ENCODE peak calls at places on chromosomes 12 and 14, in six cellular contexts. B is IMR-90, O is HepG2, E is A549, S is GM12878, X is K562. J is an unnamed sample.
A peak's percentile ranks its signal among the peaks of the same experiment; 100 is the strongest.

GRCh38 chr14:50351016-50351415 is 38.9 kb downstream of the DMAC2L start:
- DNase-seq in B (peak; percentile 55), O (no peak), E (no peak), S (no peak), X (no peak), J (no peak)

GRCh38 chr14:79658224-79658623 is 553.1 kb downstream of the DIO2 start:
- DNase-seq in B (no peak), O (no peak), E (no peak), S (no peak), X (no peak), J (no peak)

GRCh38 chr12:62248873-62249272 is 11.3 kb upstream of the USP15 start:
- DNase-seq in B (no peak), O (no peak), E (no peak), S (no peak), X (peak; percentile 88), J (no peak)

GRCh38 chr14:90649096-90649495 is 167.1 kb downstream of the TTC7B start:
- DNase-seq in B (peak; percentile 61), O (no peak), E (no peak), S (no peak), X (no peak), J (no peak)

GRCh38 chr12:117045998-117046374 is 53.2 kb downstream of the TESC start:
- DNase-seq in B (no peak), O (peak; percentile 69), E (no peak), S (no peak), X (peak; percentile 56), J (no peak)

GRCh38 chr12:107411792-107412535 is 273.6 kb upstream of the PWP1 start:
- DNase-seq in B (peak; percentile 91), O (no peak), E (peak; percentile 71), S (no peak), X (no peak), J (peak; percentile 16)

GRCh38 chr12:69415471-69416275 is 54.5 kb upstream of the FRS2 start:
- DNase-seq in B (peak; percentile 95), O (peak; percentile 68), E (peak; percentile 69), S (no peak), X (peak; percentile 55), J (peak; percentile 56)

GRCh38 chr12:124774054-124774461 is 89.6 kb downstream of the SCARB1 start:
- DNase-seq in B (no peak), O (no peak), E (no peak), S (no peak), X (no peak), J (no peak)

GRCh38 chr12:42865282-42865681 is 275.7 kb upstream of the PRICKLE1 start:
- DNase-seq in B (no peak), O (no peak), E (no peak), S (no peak), X (no peak), J (no peak)

GRCh38 chr12:49298160-49298559 is 3.2 kb downstream of the PRPH start:
- DNase-seq in B (no peak), O (no peak), E (peak; percentile 64), S (no peak), X (no peak), J (no peak)

GRCh38 chr14:103279129-103280025 is 54.7 kb upstream of the EIF5 start:
- DNase-seq in B (no peak), O (no peak), E (no peak), S (no peak), X (no peak), J (no peak)

GRCh38 chr14:102900631-102901571 is 21.6 kb upstream of the AMN start:
- DNase-seq in B (no peak), O (no peak), E (no peak), S (no peak), X (no peak), J (no peak)

GRCh38 chr12:31853520-31853919 is 105.7 kb upstream of the RESF1 start:
- DNase-seq in B (no peak), O (no peak), E (no peak), S (no peak), X (no peak), J (no peak)

GRCh38 chr14:64234877-64235651 is 59.1 kb downstream of the ESR2 start:
- DNase-seq in B (peak; percentile 14), O (no peak), E (no peak), S (no peak), X (no peak), J (no peak)

GRCh38 chr14:76917759-76918175 is 91.6 kb downstream of the LRRC74A start:
- DNase-seq in B (no peak), O (no peak), E (no peak), S (no peak), X (no peak), J (no peak)

GRCh38 chr12:32702470-32702869 is 23.4 kb downstream of the DNM1L start:
- DNase-seq in B (no peak), O (no peak), E (no peak), S (no peak), X (no peak), J (no peak)

GRCh38 chr14:97177635-97178034 is 380.5 kb downstream of the VRK1 start:
- DNase-seq in B (no peak), O (no peak), E (no peak), S (peak; percentile 15), X (no peak), J (no peak)

GRCh38 chr14:97179573-97179972 is 382.4 kb downstream of the VRK1 start:
- DNase-seq in B (no peak), O (no peak), E (no peak), S (no peak), X (no peak), J (no peak)

GRCh38 chr14:97180304-97181200 is 383.4 kb downstream of the VRK1 start:
- DNase-seq in B (no peak), O (peak; percentile 25), E (peak; percentile 76), S (no peak), X (peak; percentile 38), J (no peak)

GRCh38 chr14:97177016-97177415 is 379.8 kb downstream of the VRK1 start:
- DNase-seq in B (no peak), O (peak; percentile 18), E (peak; percentile 58), S (no peak), X (peak; percentile 13), J (peak; percentile 34)

GRCh38 chr14:97178781-97179180 is 381.6 kb downstream of the VRK1 start:
- DNase-seq in B (no peak), O (no peak), E (no peak), S (no peak), X (no peak), J (no peak)
- TF ChIP-seq BHLHE40 in B (no peak), O (no peak), E (no peak), S (no peak), X (no peak), J (no peak)

DNA sequence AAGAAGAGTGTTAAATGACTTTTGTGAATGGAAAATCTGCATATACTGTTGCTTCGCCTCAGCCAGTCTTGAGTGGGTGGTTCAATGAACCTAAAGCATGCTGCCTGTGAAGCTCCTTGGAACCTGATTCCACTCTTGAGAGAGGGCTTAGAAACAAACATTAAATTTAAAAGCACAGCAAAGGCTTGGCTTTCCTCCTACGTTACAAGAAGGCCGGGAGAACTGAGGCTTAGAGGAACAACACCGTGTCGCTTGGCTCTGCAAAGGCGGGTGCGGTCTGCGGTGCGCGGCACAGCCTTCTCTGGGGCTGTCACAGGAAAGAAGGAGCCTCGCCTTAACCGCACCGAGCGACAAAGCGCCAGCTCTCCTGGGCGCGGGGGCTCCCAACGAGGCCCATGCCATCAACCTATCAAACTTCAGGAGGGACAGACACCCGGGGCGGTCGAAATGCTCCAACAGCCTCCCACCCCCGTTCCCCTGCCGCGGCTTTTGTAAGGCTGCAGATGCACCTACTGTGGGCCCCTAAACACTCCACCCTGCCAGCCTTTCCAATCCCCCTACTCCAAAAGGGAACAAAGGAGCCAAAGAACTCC is 791 bp downstream of the OSBPL8 start:
- DNase-seq in B (peak; percentile 44), O (peak; percentile 27), E (peak; percentile 30), S (no peak), X (peak; percentile 73), J (peak; percentile 40)
- TF ChIP-seq BHLHE40 in B (no peak), O (no peak), E (no peak), S (no peak), X (no peak), J (no peak)

GRCh38 chr14:20615996-20616395 is 24.8 kb upstream of the RNASE12 start:
- DNase-seq in B (no peak), O (peak; percentile 65), E (no peak), S (no peak), X (no peak), J (no peak)

GRCh38 chr14:20613094-20614037 is 22.2 kb upstream of the RNASE12 start:
- DNase-seq in B (peak; percentile 99), O (peak; percentile 99), E (peak; percentile 99), S (peak; percentile 98), X (peak; percentile 95), J (peak; percentile 71)

GRCh38 chr14:20612403-20612802 is 21.2 kb upstream of the RNASE12 start:
- DNase-seq in B (no peak), O (no peak), E (no peak), S (no peak), X (no peak), J (no peak)

GRCh38 chr14:20611277-20611676 is 20.1 kb upstream of the RNASE12 start:
- DNase-seq in B (no peak), O (no peak), E (no peak), S (no peak), X (no peak), J (no peak)

GRCh38 chr14:20614038-20614840 is 23.1 kb upstream of the RNASE12 start:
- DNase-seq in B (no peak), O (no peak), E (peak; percentile 85), S (no peak), X (no peak), J (peak; percentile 21)
- TF ChIP-seq BHLHE40 in B (no peak), O (no peak), E (no peak), S (no peak), X (no peak), J (no peak)

GRCh38 chr14:89600029-89600428 is 183.0 kb upstream of the FOXN3 start:
- DNase-seq in B (no peak), O (no peak), E (no peak), S (no peak), X (no peak), J (no peak)

GRCh38 chr14:89603938-89604480 is 187.0 kb upstream of the FOXN3 start:
- DNase-seq in B (no peak), O (no peak), E (no peak), S (no peak), X (no peak), J (no peak)

GRCh38 chr14:89598548-89599186 is 181.6 kb upstream of the FOXN3 start:
- DNase-seq in B (peak; percentile 38), O (peak; percentile 13), E (no peak), S (no peak), X (no peak), J (no peak)

DNA sequence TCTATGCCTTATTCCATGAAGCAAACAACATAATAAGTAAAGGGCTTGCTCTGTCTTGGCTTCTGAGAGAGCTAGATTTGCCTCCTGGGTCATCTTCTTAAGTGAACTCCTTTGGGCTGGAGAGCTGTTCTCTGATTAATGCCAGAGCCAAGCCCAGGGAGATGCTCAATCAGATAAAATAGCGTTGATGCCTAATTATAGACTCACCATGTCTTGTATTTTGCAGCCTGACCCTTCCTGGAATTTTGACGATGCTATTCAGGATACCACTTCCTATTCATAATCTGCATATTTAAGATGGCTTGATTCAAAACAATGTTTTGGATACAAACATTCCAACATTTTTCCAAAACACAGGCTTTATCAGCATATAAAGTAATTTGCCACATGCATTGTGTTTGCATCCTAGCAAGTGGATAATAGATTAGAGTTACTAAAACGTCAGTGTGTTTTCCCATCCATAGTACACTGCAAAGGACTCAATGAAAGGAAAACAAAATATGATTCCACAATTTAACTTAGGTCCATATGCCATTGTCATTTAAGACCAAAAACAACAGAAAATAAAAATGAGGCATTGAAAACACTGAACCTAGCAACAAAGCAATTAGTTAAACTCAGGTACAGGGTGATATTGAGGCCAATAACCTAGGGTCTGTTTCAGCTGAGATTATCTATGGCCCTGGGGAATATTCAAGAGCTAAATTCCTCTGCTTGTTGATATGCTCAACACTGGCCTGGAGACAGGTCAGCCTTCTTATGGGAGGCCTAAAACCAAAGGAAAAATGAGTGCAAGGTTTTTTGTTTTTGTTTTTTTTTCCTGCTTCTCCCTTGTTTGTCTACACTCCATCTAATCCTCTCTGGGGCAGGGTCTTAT is 184.2 kb upstream of the FOXN3 start:
- DNase-seq in B (no peak), O (no peak), E (no peak), S (no peak), X (no peak), J (no peak)
- TF ChIP-seq BHLHE40 in B (no peak), O (no peak), E (no peak), S (no peak), X (no peak), J (no peak)